ENCODE peak calls at places on chromosome 12, in nine cellular contexts. One of them, this sample, is unnamed.

GRCh38 chr12:38892090-38892786 is 13.2 kb downstream of the CPNE8 start:
- DNase-seq in sigmoid colon: no peak
- DNase-seq in heart right ventricle: no peak
- DNase-seq in MM.1S: no peak
- DNase-seq in cardiac muscle cell: peak
- DNase-seq in ovary: no peak
- DNase-seq in colonic mucosa: peak
- DNase-seq in kidney: no peak
- DNase-seq in CD8-positive, alpha-beta memory T cell: no peak
- DNase-seq in this sample: no peak

GRCh38 chr12:108701779-108702435 is 29.4 kb downstream of the CORO1C start:
- DNase-seq in ovary: no peak
- DNase-seq in heart right ventricle: no peak
- DNase-seq in CD8-positive, alpha-beta memory T cell: no peak
- DNase-seq in kidney: no peak
- DNase-seq in sigmoid colon: no peak
- DNase-seq in cardiac muscle cell: peak
- DNase-seq in colonic mucosa: no peak
- DNase-seq in MM.1S: no peak
- DNase-seq in this sample: no peak

GRCh38 chr12:56040151-56040550 is 1.6 kb upstream of the RPS26 start:
- DNase-seq in CD8-positive, alpha-beta memory T cell: no peak
- DNase-seq in sigmoid colon: no peak
- DNase-seq in colonic mucosa: no peak
- DNase-seq in MM.1S: no peak
- DNase-seq in ovary: no peak
- DNase-seq in cardiac muscle cell: no peak
- DNase-seq in kidney: no peak
- DNase-seq in heart right ventricle: no peak
- DNase-seq in this sample: no peak

GRCh38 chr12:92552412-92553108 is 150.2 kb upstream of the PLEKHG7 start:
- DNase-seq in CD8-positive, alpha-beta memory T cell: no peak
- DNase-seq in MM.1S: no peak
- DNase-seq in sigmoid colon: no peak
- DNase-seq in kidney: no peak
- DNase-seq in cardiac muscle cell: peak
- DNase-seq in colonic mucosa: peak
- DNase-seq in heart right ventricle: no peak
- DNase-seq in ovary: no peak
- DNase-seq in this sample: no peak

GRCh38 chr12:32566663-32567634 is 112.2 kb upstream of the DNM1L start:
- DNase-seq in heart right ventricle: no peak
- DNase-seq in sigmoid colon: no peak
- DNase-seq in MM.1S: no peak
- DNase-seq in kidney: no peak
- DNase-seq in CD8-positive, alpha-beta memory T cell: no peak
- DNase-seq in colonic mucosa: peak
- DNase-seq in cardiac muscle cell: peak
- DNase-seq in ovary: no peak
- DNase-seq in this sample: no peak

GRCh38 chr12:93780115-93780641 is 103.0 kb downstream of the CRADD start:
- DNase-seq in colonic mucosa: no peak
- DNase-seq in CD8-positive, alpha-beta memory T cell: no peak
- DNase-seq in kidney: no peak
- DNase-seq in ovary: no peak
- DNase-seq in sigmoid colon: peak
- DNase-seq in heart right ventricle: no peak
- DNase-seq in cardiac muscle cell: peak
- DNase-seq in MM.1S: no peak
- DNase-seq in this sample: no peak

GRCh38 chr12:116964004-116964739 is 53.4 kb downstream of the FBXW8 start:
- DNase-seq in kidney: no peak
- DNase-seq in ovary: no peak
- DNase-seq in sigmoid colon: no peak
- DNase-seq in colonic mucosa: no peak
- DNase-seq in CD8-positive, alpha-beta memory T cell: no peak
- DNase-seq in MM.1S: no peak
- DNase-seq in cardiac muscle cell: no peak
- DNase-seq in heart right ventricle: no peak
- DNase-seq in this sample: no peak

GRCh38 chr12:109833307-109834189 is at the start of gene TRPV4:
- DNase-seq in ovary: no peak
- DNase-seq in sigmoid colon: no peak
- DNase-seq in MM.1S: no peak
- DNase-seq in cardiac muscle cell: peak
- DNase-seq in colonic mucosa: no peak
- DNase-seq in CD8-positive, alpha-beta memory T cell: no peak
- DNase-seq in heart right ventricle: peak
- DNase-seq in kidney: no peak
- DNase-seq in this sample: no peak

GRCh38 chr12:67705394-67706370 is 57.1 kb downstream of the DYRK2 start:
- DNase-seq in cardiac muscle cell: peak
- DNase-seq in CD8-positive, alpha-beta memory T cell: no peak
- DNase-seq in kidney: no peak
- DNase-seq in sigmoid colon: no peak
- DNase-seq in MM.1S: no peak
- DNase-seq in ovary: no peak
- DNase-seq in colonic mucosa: no peak
- DNase-seq in heart right ventricle: no peak
- DNase-seq in this sample: no peak

GRCh38 chr12:125403145-125403789 is 338.0 kb downstream of the AACS start:
- DNase-seq in colonic mucosa: no peak
- DNase-seq in sigmoid colon: no peak
- DNase-seq in cardiac muscle cell: peak
- DNase-seq in heart right ventricle: no peak
- DNase-seq in CD8-positive, alpha-beta memory T cell: no peak
- DNase-seq in kidney: no peak
- DNase-seq in MM.1S: no peak
- DNase-seq in ovary: no peak
- DNase-seq in this sample: no peak

GRCh38 chr12:29750131-29750927 is 33.4 kb downstream of the TMTC1 start:
- DNase-seq in heart right ventricle: no peak
- DNase-seq in ovary: no peak
- DNase-seq in MM.1S: peak
- DNase-seq in CD8-positive, alpha-beta memory T cell: no peak
- DNase-seq in kidney: no peak
- DNase-seq in cardiac muscle cell: no peak
- DNase-seq in colonic mucosa: no peak
- DNase-seq in sigmoid colon: no peak
- DNase-seq in this sample: no peak

GRCh38 chr12:64621257-64621942 is 11.1 kb downstream of the RASSF3 start:
- DNase-seq in MM.1S: no peak
- DNase-seq in CD8-positive, alpha-beta memory T cell: no peak
- DNase-seq in kidney: no peak
- DNase-seq in cardiac muscle cell: peak
- DNase-seq in ovary: no peak
- DNase-seq in colonic mucosa: no peak
- DNase-seq in sigmoid colon: no peak
- DNase-seq in heart right ventricle: no peak
- DNase-seq in this sample: no peak

DNA sequence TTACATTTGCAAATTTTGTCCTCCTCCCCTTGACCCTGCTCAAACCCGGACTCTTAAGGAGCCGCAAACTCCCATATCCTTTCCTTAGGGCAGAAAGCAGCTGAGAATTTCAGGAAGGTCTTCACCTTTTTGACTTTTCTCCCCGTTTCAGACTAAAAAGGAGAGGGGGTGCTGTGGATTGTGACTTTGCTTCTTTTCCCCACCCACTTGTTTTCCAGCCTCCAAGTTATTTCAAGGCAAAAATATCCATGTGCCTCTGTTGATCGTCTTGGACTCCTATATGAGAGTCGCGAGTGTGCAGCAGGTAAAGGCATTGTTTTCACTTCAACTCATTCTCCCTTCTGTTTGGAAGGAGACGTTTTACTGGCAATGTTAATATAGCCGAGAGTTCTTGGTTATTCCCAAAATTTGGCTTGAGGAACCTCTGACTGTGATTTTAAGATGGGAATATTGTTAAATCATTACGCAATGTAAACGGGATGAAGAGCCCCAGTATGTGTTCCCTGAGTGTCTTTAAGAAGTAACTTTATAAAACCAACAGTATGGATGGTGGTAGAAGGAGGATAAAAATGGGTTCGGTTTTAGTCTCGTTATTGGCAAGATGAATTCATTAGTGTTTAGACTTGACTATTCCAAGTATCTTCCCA is 663 bp downstream of the LRRK2 start:
- DNase-seq in heart right ventricle: no peak
- DNase-seq in sigmoid colon: no peak
- DNase-seq in kidney: no peak
- DNase-seq in CD8-positive, alpha-beta memory T cell: no peak
- DNase-seq in MM.1S: no peak
- DNase-seq in colonic mucosa: no peak
- DNase-seq in cardiac muscle cell: no peak
- DNase-seq in ovary: no peak
- DNase-seq in this sample: no peak
- H3K27ac ChIP-seq in heart right ventricle: peak
- H3K27ac ChIP-seq in sigmoid colon: peak
- H3K27ac ChIP-seq in kidney: peak
- H3K27ac ChIP-seq in CD8-positive, alpha-beta memory T cell: no peak
- H3K27ac ChIP-seq in MM.1S: no peak
- H3K27ac ChIP-seq in colonic mucosa: peak
- H3K27ac ChIP-seq in cardiac muscle cell: peak
- H3K27ac ChIP-seq in ovary: peak
- H3K27ac ChIP-seq in this sample: peak

GRCh38 chr12:100611031-100611430 is 37.5 kb downstream of the GAS2L3 start:
- DNase-seq in colonic mucosa: no peak
- DNase-seq in heart right ventricle: no peak
- DNase-seq in MM.1S: no peak
- DNase-seq in sigmoid colon: no peak
- DNase-seq in kidney: no peak
- DNase-seq in ovary: no peak
- DNase-seq in CD8-positive, alpha-beta memory T cell: no peak
- DNase-seq in cardiac muscle cell: no peak
- DNase-seq in this sample: no peak

GRCh38 chr12:100608776-100609175 is 35.3 kb downstream of the GAS2L3 start:
- DNase-seq in cardiac muscle cell: no peak
- DNase-seq in colonic mucosa: no peak
- DNase-seq in sigmoid colon: no peak
- DNase-seq in heart right ventricle: peak
- DNase-seq in ovary: no peak
- DNase-seq in MM.1S: no peak
- DNase-seq in CD8-positive, alpha-beta memory T cell: no peak
- DNase-seq in kidney: no peak
- DNase-seq in this sample: no peak

DNA sequence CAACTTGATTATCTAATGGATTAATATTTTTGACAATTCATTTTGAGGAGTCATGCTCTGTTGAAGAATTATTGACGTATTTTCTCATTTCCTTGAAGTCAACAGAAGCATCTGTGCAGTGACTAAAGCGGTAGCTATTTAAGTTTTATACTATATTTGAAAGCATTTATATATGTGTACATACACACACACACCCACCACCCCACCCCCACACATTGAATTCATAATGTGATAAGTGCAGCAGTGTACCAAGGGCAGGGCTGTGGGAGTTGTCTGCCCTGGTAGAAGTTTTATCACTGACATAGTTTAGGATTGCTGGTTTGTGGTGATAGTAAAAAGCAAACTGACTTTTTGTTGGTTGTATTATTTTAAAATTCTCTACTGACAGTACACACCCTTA is 39.1 kb downstream of the GAS2L3 start:
- DNase-seq in heart right ventricle: no peak
- DNase-seq in sigmoid colon: no peak
- DNase-seq in MM.1S: no peak
- DNase-seq in ovary: no peak
- DNase-seq in cardiac muscle cell: no peak
- DNase-seq in kidney: no peak
- DNase-seq in colonic mucosa: peak
- DNase-seq in CD8-positive, alpha-beta memory T cell: no peak
- DNase-seq in this sample: no peak
- H3K27ac ChIP-seq in heart right ventricle: no peak
- H3K27ac ChIP-seq in sigmoid colon: no peak
- H3K27ac ChIP-seq in MM.1S: no peak
- H3K27ac ChIP-seq in ovary: no peak
- H3K27ac ChIP-seq in cardiac muscle cell: no peak
- H3K27ac ChIP-seq in kidney: no peak
- H3K27ac ChIP-seq in colonic mucosa: peak
- H3K27ac ChIP-seq in CD8-positive, alpha-beta memory T cell: no peak
- H3K27ac ChIP-seq in this sample: no peak

GRCh38 chr12:20382117-20382516 is 13.8 kb downstream of the PDE3A start:
- DNase-seq in ovary: no peak
- DNase-seq in CD8-positive, alpha-beta memory T cell: no peak
- DNase-seq in colonic mucosa: no peak
- DNase-seq in MM.1S: no peak
- DNase-seq in heart right ventricle: no peak
- DNase-seq in cardiac muscle cell: no peak
- DNase-seq in sigmoid colon: no peak
- DNase-seq in kidney: no peak
- DNase-seq in this sample: no peak

GRCh38 chr12:20377750-20378149 is 9.4 kb downstream of the PDE3A start:
- DNase-seq in sigmoid colon: no peak
- DNase-seq in heart right ventricle: no peak
- DNase-seq in MM.1S: no peak
- DNase-seq in CD8-positive, alpha-beta memory T cell: no peak
- DNase-seq in cardiac muscle cell: no peak
- DNase-seq in colonic mucosa: no peak
- DNase-seq in kidney: no peak
- DNase-seq in ovary: no peak
- DNase-seq in this sample: no peak

DNA sequence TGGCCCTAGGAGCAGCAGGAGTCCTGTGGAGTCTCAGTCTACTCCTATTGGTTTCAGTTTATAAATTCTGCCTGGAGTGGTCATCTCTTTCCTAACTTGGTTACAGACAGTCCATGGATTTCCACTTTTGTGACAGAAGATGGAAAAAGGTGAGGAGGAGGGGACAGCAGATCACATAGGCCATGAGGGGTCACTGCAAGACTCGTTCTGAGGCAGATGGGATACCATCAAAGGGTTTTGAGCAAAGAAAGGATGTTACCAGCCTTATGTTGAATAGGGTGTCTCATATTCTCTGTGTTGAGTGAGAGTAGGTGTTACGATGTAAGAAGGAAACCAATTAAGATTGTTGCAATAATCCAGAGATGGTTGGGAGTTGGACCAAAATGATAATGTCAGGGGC is 15.3 kb downstream of the PDE3A start:
- DNase-seq in MM.1S: no peak
- DNase-seq in ovary: no peak
- DNase-seq in colonic mucosa: no peak
- DNase-seq in cardiac muscle cell: no peak
- DNase-seq in kidney: no peak
- DNase-seq in sigmoid colon: no peak
- DNase-seq in CD8-positive, alpha-beta memory T cell: no peak
- DNase-seq in heart right ventricle: no peak
- DNase-seq in this sample: no peak
- H3K27ac ChIP-seq in MM.1S: no peak
- H3K27ac ChIP-seq in ovary: no peak
- H3K27ac ChIP-seq in colonic mucosa: no peak
- H3K27ac ChIP-seq in cardiac muscle cell: no peak
- H3K27ac ChIP-seq in kidney: no peak
- H3K27ac ChIP-seq in sigmoid colon: peak
- H3K27ac ChIP-seq in CD8-positive, alpha-beta memory T cell: no peak
- H3K27ac ChIP-seq in heart right ventricle: no peak
- H3K27ac ChIP-seq in this sample: no peak

DNA sequence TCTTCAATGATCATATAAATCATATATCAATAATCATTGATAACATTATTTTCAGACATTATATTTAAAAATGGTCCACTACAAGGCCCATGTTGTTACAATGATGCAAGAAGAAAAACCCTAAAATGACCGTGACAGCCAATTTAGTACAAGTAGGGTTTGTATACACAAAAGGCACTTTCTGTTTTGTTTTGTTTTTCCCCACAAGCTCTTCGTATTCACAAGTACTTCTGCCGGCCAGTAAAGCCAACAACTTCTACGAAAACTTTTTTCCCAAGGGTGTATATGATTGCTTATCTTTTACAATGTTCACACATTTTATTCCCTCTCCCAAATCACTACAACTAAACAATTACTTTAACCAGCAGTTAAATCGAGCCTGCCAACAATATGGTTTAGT is 9.6 kb downstream of the PTPRB start:
- DNase-seq in sigmoid colon: no peak
- DNase-seq in cardiac muscle cell: peak
- DNase-seq in kidney: no peak
- DNase-seq in ovary: no peak
- DNase-seq in CD8-positive, alpha-beta memory T cell: no peak
- DNase-seq in heart right ventricle: no peak
- DNase-seq in MM.1S: peak
- DNase-seq in colonic mucosa: no peak
- DNase-seq in this sample: no peak
- H3K27ac ChIP-seq in sigmoid colon: no peak
- H3K27ac ChIP-seq in cardiac muscle cell: no peak
- H3K27ac ChIP-seq in kidney: no peak
- H3K27ac ChIP-seq in ovary: no peak
- H3K27ac ChIP-seq in CD8-positive, alpha-beta memory T cell: no peak
- H3K27ac ChIP-seq in heart right ventricle: peak
- H3K27ac ChIP-seq in MM.1S: no peak
- H3K27ac ChIP-seq in colonic mucosa: no peak
- H3K27ac ChIP-seq in this sample: no peak

This sample was measured in psoas muscle.